ENCODE peak calls at places on chromosome 14, in four cellular contexts. F is NCI-H345; N is effector memory CD4-positive, alpha-beta T cell; G is SW480. L is an unnamed sample.

GRCh38 chr14:95363468-95363954 is 43.8 kb upstream of the CLMN start:
- DNase-seq in F (no peak), N (no peak), G (no peak), L (no peak)

GRCh38 chr14:96055753-96056508 is 16.8 kb downstream of the C14orf132 start:
- DNase-seq in F (no peak), N (no peak), G (no peak), L (no peak)

GRCh38 chr14:93941293-93941910 is 14.3 kb downstream of the FAM181A start:
- DNase-seq in F (peak; percentile 87), N (no peak), G (peak; percentile 73), L (peak; percentile 91)

GRCh38 chr14:26401170-26401968 is 196.5 kb downstream of the NOVA1 start:
- DNase-seq in F (peak; percentile 68), N (no peak), G (no peak), L (peak; percentile 63)

GRCh38 chr14:105855246-105855892 is 329.0 kb downstream of the TMEM121 start:
- DNase-seq in F (no peak), N (no peak), G (no peak), L (no peak)

GRCh38 chr14:96564389-96564788 is 62.2 kb downstream of the PAPOLA start:
- DNase-seq in F (no peak), N (no peak), G (no peak), L (no peak)

GRCh38 chr14:74879427-74880180 is 2.1 kb upstream of the DLST start:
- DNase-seq in F (no peak), N (no peak), G (no peak), L (no peak)

GRCh38 chr14:76844223-76844622 is 18.0 kb downstream of the LRRC74A start:
- DNase-seq in F (no peak), N (peak; percentile 3), G (no peak), L (peak; percentile 24)

GRCh38 chr14:68756071-68756481 is 36.8 kb downstream of the ZFP36L1 start:
- DNase-seq in F (no peak), N (no peak), G (no peak), L (no peak)

GRCh38 chr14:95200404-95200803 is 43.1 kb upstream of the DICER1 start:
- DNase-seq in F (peak; percentile 64), N (no peak), G (no peak), L (no peak)

GRCh38 chr14:54689928-54690327 is 123.0 kb downstream of the SAMD4A start:
- DNase-seq in F (no peak), N (no peak), G (no peak), L (no peak)

GRCh38 chr14:76887196-76887595 is 61.0 kb downstream of the LRRC74A start:
- DNase-seq in F (no peak), N (no peak), G (no peak), L (no peak)

GRCh38 chr14:99327458-99328250 is 55.7 kb upstream of the BCL11B start:
- DNase-seq in F (no peak), N (no peak), G (no peak), L (no peak)

GRCh38 chr14:102988054-102988453 is 65.6 kb downstream of the AMN start:
- DNase-seq in F (no peak), N (no peak), G (no peak), L (no peak)

GRCh38 chr14:56172074-56172473 is 53.9 kb downstream of the PELI2 start:
- DNase-seq in F (no peak), N (no peak), G (no peak), L (no peak)

GRCh38 chr14:99156026-99156425 is 116.0 kb downstream of the BCL11B start:
- DNase-seq in F (no peak), N (no peak), G (no peak), L (no peak)

GRCh38 chr14:63193236-63193635 is 11.0 kb upstream of the RHOJ start:
- DNase-seq in F (no peak), N (no peak), G (no peak), L (no peak)

GRCh38 chr14:30064454-30064853 is 136.8 kb upstream of the PRKD1 start:
- DNase-seq in F (no peak), N (no peak), G (no peak), L (no peak)

GRCh38 chr14:96135285-96135684 is 69.4 kb upstream of the BDKRB2 start:
- DNase-seq in F (no peak), N (no peak), G (no peak), L (no peak)

GRCh38 chr14:63287661-63288483 is 30.9 kb downstream of the GPHB5 start:
- DNase-seq in F (no peak), N (no peak), G (no peak), L (peak; percentile 5)

GRCh38 chr14:100531591-100532121 is 55.6 kb downstream of the BEGAIN start:
- DNase-seq in F (no peak), N (no peak), G (no peak), L (no peak)

GRCh38 chr14:36515896-36516718 is 3.9 kb downstream of the NKX2-1 start:
- DNase-seq in F (peak; percentile 49), N (no peak), G (no peak), L (no peak)

GRCh38 chr14:91244501-91244901 is at the start of gene GPR68:
- DNase-seq in F (peak; percentile 44), N (no peak), G (no peak), L (peak; percentile 62)